ENCODE peak calls at places on chromosomes 16 and 17, in five cellular contexts. One of them, this sample, is unnamed.
A peak's percentile ranks its signal among the peaks of the same experiment; 100 is the strongest.

GRCh38 chr17:48494335-48494734 is 36.5 kb downstream of the HOXB1 start:
- DNase-seq in H1: no peak
- DNase-seq in HepG2: no peak
- DNase-seq in K562: no peak
- DNase-seq in GM12878: no peak
- DNase-seq in this sample: no peak

GRCh38 chr16:10039220-10040096 is 142.8 kb downstream of the GRIN2A start:
- DNase-seq in K562: no peak
- DNase-seq in GM12878: no peak
- DNase-seq in H1: no peak
- DNase-seq in HepG2: no peak
- DNase-seq in this sample: peak; percentile 77

GRCh38 chr16:1181715-1182671 is 29.1 kb downstream of the CACNA1H start:
- DNase-seq in H1: no peak
- DNase-seq in GM12878: no peak
- DNase-seq in HepG2: peak; percentile 62
- DNase-seq in K562: no peak
- DNase-seq in this sample: no peak

GRCh38 chr17:5762191-5762590 is 177.9 kb upstream of the NLRP1 start:
- DNase-seq in HepG2: no peak
- DNase-seq in H1: no peak
- DNase-seq in GM12878: no peak
- DNase-seq in K562: no peak
- DNase-seq in this sample: no peak

GRCh38 chr16:88676502-88677242 is 9.6 kb downstream of the SNAI3 start:
- DNase-seq in K562: no peak
- DNase-seq in HepG2: no peak
- DNase-seq in GM12878: no peak
- DNase-seq in H1: no peak
- DNase-seq in this sample: no peak

GRCh38 chr17:22310717-22311686 is 618.7 kb downstream of the KCNJ18 start:
- DNase-seq in GM12878: no peak
- DNase-seq in H1: no peak
- DNase-seq in K562: peak; percentile 59
- DNase-seq in HepG2: peak; percentile 39
- DNase-seq in this sample: no peak

GRCh38 chr16:23145608-23146007 is 3.6 kb downstream of the USP31 start:
- DNase-seq in HepG2: no peak
- DNase-seq in H1: no peak
- DNase-seq in K562: no peak
- DNase-seq in GM12878: no peak
- DNase-seq in this sample: no peak

GRCh38 chr17:28240688-28241340 is 78.2 kb upstream of the TMEM97 start:
- DNase-seq in HepG2: no peak
- DNase-seq in GM12878: no peak
- DNase-seq in K562: no peak
- DNase-seq in H1: no peak
- DNase-seq in this sample: no peak

DNA sequence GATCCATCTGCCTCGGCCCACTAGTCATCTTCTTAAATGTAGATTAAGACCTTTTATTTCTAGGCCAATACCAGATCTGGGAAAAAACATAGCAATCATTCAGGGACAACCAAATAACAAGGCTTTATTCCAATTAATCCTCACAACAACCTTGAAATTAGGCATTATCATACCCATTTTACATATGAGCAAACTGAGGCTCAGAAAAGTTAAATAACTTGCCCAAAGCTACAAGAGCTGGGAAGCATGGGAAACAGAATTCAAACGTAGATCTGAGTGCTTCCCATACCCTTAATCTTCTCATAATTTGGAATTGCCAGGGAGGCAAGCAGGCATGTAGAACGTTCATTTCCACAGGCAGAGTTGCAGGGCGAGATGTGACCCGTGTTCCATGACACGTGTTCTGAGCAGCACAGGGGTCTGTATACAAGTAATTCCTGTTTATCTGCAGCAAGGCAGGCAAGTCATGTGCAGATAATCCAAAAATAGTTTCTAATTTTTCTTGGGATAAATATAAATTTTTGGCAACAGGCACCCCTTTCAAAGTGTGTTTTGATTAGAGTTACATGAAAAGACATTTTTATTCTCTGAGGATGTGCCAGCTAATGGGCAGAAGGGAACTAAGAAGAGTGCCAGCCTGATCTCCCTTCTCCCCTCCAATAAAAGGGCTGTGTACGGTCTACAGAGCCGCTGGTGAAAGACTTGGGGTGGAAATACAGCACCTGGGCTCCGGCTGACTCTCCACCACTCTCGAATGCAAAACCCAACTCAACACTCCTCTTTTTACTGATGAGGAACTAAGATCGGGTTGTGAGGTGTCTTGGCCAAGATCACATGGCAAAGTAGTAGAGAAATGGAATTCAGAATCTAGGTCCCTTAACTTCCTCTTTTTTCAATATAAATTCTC is 27.7 kb upstream of the MYOCD start:
- DNase-seq in GM12878: no peak
- DNase-seq in K562: no peak
- DNase-seq in H1: no peak
- DNase-seq in HepG2: no peak
- DNase-seq in this sample: no peak
- H3K27ac ChIP-seq in GM12878: no peak overlapping the region
- H3K27ac ChIP-seq in K562: no peak overlapping the region
- H3K27ac ChIP-seq in H1: no peak overlapping the region
- H3K27ac ChIP-seq in HepG2: no peak overlapping the region
- H3K27ac ChIP-seq in this sample: no peak overlapping the region

DNA sequence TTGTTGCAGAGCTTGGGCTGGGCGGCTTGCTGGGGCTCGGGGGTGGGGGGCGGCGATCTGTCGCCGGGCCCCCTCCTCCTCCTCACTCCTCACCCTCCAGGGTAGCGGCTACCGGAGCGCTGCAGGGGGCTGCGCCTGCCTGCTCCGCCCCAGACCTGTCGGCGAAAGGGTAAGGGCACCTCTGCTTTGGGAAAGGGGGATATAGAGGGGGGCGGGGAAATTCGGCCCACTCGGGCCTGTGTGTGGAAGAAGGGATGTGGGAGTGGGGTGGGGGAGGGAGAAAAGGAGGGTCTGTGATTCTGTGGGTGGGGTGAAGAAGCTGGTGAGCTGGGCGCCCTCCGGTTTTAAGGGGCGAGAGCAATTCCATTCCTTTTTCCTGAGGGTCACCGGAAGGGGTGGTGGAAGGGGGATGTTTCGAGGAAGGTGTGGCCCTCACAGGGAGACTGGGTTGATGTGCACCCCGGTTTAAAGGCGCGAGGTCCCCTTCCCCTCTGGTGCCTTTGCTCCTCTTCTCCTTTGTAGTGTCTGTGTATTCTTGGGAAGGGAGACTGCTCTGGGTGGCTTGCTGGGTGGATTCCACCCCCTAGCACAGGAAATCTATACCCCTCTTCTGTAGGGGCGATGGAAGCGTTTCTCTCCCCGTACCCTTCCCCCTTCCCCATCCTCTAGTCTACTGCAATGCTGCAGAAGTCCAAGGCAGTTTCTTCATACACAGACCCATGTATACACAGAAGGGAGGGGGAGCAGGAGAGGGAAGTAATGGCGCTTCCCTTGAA is 881 bp downstream of the TAOK1 start:
- DNase-seq in H1: no peak
- DNase-seq in K562: no peak
- DNase-seq in GM12878: no peak
- DNase-seq in HepG2: peak; percentile 46
- DNase-seq in this sample: peak; percentile 52
- TF ChIP-seq TAF1 in H1: peak; percentile 2
- TF ChIP-seq TAF1 in K562: no peak
- TF ChIP-seq TAF1 in GM12878: no peak
- TF ChIP-seq TAF1 in HepG2: no peak
- TF ChIP-seq TAF1 in this sample: no peak

GRCh38 chr16:71542377-71542776 is 16.2 kb downstream of the CHST4 start:
- DNase-seq in K562: peak; percentile 44
- DNase-seq in HepG2: peak; percentile 63
- DNase-seq in H1: no peak
- DNase-seq in GM12878: no peak
- DNase-seq in this sample: peak; percentile 44

GRCh38 chr16:71536752-71537499 is 10.7 kb downstream of the CHST4 start:
- DNase-seq in K562: no peak
- DNase-seq in GM12878: no peak
- DNase-seq in H1: no peak
- DNase-seq in HepG2: no peak
- DNase-seq in this sample: no peak

DNA sequence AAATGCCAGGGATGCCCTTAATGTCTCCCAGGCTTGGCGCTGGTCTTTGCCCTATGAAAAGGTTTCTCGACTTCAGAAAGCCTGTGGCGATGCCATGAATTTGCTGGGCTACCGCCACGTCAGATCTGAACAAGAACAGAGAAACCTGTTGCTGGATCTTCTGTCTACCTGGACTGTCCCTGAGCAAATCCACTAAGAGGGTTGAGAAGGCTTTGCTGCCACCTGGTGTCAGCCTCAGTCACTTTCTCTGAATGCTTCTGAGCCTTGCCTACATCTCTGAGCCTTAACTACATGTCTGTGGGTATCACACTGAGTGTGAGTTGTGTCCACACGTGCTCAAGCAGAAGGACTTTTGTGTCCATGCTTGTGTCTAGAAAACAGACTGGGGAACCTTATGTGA is 11.4 kb downstream of the CHST4 start:
- DNase-seq in HepG2: peak; percentile 66
- DNase-seq in K562: peak; percentile 47
- DNase-seq in H1: no peak
- DNase-seq in GM12878: peak; percentile 21
- DNase-seq in this sample: peak; percentile 36
- TF ChIP-seq CHD2 in HepG2: no peak
- TF ChIP-seq CHD2 in K562: no peak
- TF ChIP-seq CHD2 in H1: no peak
- TF ChIP-seq CHD2 in GM12878: no peak
- TF ChIP-seq CHD2 in this sample: no peak

GRCh38 chr17:74441537-74441936 is 9.6 kb downstream of the GPRC5C start:
- DNase-seq in K562: no peak
- DNase-seq in HepG2: no peak
- DNase-seq in GM12878: no peak
- DNase-seq in H1: no peak
- DNase-seq in this sample: no peak

GRCh38 chr17:74444406-74444805 is 12.5 kb downstream of the GPRC5C start:
- DNase-seq in H1: no peak
- DNase-seq in GM12878: no peak
- DNase-seq in K562: no peak
- DNase-seq in HepG2: no peak
- DNase-seq in this sample: no peak

GRCh38 chr17:74442670-74443515 is 11.0 kb downstream of the GPRC5C start:
- DNase-seq in K562: peak; percentile 34
- DNase-seq in GM12878: no peak
- DNase-seq in H1: no peak
- DNase-seq in HepG2: peak; percentile 95
- DNase-seq in this sample: peak; percentile 60

GRCh38 chr17:74443516-74444296 is 11.8 kb downstream of the GPRC5C start:
- DNase-seq in H1: no peak
- DNase-seq in GM12878: no peak
- DNase-seq in HepG2: no peak
- DNase-seq in K562: no peak
- DNase-seq in this sample: no peak

DNA sequence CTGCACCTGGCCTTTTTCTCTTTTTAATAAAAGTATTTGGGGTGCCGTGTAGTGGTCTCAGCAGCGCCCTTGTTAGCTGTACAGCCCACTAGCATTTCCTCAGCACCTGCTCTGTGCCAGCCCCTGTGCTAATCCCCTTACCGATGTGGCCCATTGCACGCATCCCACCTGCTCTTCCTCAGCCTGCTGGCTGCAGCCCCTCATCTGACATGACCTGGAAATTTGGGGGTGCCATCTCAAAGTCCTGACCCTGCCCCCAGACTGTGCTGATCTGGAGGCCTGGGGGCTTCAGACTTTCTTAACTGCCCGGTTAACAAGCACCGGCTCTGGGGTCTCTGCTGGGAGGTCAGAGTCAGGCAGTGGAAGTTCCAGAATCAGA is 10.4 kb downstream of the GPRC5C start:
- DNase-seq in GM12878: no peak
- DNase-seq in H1: no peak
- DNase-seq in HepG2: no peak
- DNase-seq in K562: no peak
- DNase-seq in this sample: no peak
- H3K27ac ChIP-seq in GM12878: no peak overlapping the region
- H3K27ac ChIP-seq in H1: no peak overlapping the region
- H3K27ac ChIP-seq in HepG2: peak overlapping the region; percentile 96
- H3K27ac ChIP-seq in K562: no peak overlapping the region
- H3K27ac ChIP-seq in this sample: no peak overlapping the region

This sample was measured in SK-N-SH.